ENCODE peak calls at places on chromosome 21, in seven cellular contexts. E is CD8-positive, alpha-beta T cell; V is thyroid gland; K is adrenal gland; X is dorsolateral prefrontal cortex; L is suprapubic skin; M is endothelial cell of umbilical vein. F is an unnamed sample. For H3K27me3, the result is how much of the 10 kb centered on the place peaks cover.

GRCh38 chr21:46268371-46268770 is 17.0 kb downstream of the MCM3AP start:
- DNase-seq in L (no peak), X (no peak), M (no peak), K (no peak), E (no peak), V (no peak), F (no peak)

GRCh38 chr21:37463083-37463780 is 96.7 kb downstream of the DYRK1A start:
- DNase-seq in M (peak), V (no peak), X (no peak), E (no peak), L (no peak), K (no peak), F (no peak)

GRCh38 chr21:46226920-46227599 is 1.5 kb downstream of the LSS start:
- DNase-seq in L (peak), X (peak), V (no peak), M (no peak), E (no peak), K (no peak), F (peak)

GRCh38 chr21:44849616-44850130 is 23.8 kb downstream of the PTTG1IP start:
- DNase-seq in E (no peak), X (no peak), V (no peak), M (no peak), K (no peak), L (no peak), F (no peak)

GRCh38 chr21:31444061-31444460 is 100.0 kb upstream of the TIAM1 start:
- DNase-seq in K (no peak), V (no peak), E (no peak), L (no peak), X (no peak), M (no peak), F (no peak)

GRCh38 chr21:16137106-16137505 is 407.3 kb downstream of the USP25 start:
- DNase-seq in X (no peak), L (no peak), V (no peak), E (no peak), M (no peak), K (no peak), F (no peak)

GRCh38 chr21:44392916-44393315 is 39.5 kb downstream of the TRPM2 start:
- DNase-seq in X (no peak), E (no peak), M (no peak), L (no peak), K (no peak), V (no peak), F (no peak)

GRCh38 chr21:23155281-23155680 is 2157.1 kb downstream of the NCAM2 start:
- DNase-seq in E (no peak), X (no peak), L (no peak), K (no peak), M (no peak), V (no peak), F (no peak)

GRCh38 chr21:44916965-44917364 is 3.7 kb downstream of the ITGB2 start:
- DNase-seq in K (no peak), L (no peak), M (no peak), V (no peak), E (no peak), X (no peak), F (no peak)

GRCh38 chr21:46402421-46402820 is 56.3 kb upstream of the DIP2A start:
- DNase-seq in M (no peak), E (no peak), K (no peak), L (no peak), X (no peak), V (no peak), F (no peak)

GRCh38 chr21:19322360-19322759 is 918.8 kb upstream of the TMPRSS15 start:
- DNase-seq in X (no peak), K (no peak), V (no peak), M (no peak), L (no peak), E (no peak), F (no peak)

GRCh38 chr21:46155514-46156377 is at the start of gene FTCD:
- DNase-seq in V (no peak), M (no peak), X (peak), L (peak), K (peak), E (no peak), F (peak)

GRCh38 chr21:28294046-28294445 is 698.6 kb downstream of the LTN1 start:
- DNase-seq in L (no peak), X (no peak), V (no peak), K (no peak), E (no peak), M (peak), F (no peak)

GRCh38 chr21:28633803-28634572 is 358.7 kb downstream of the LTN1 start:
- DNase-seq in V (no peak), K (no peak), E (no peak), L (no peak), M (peak), X (no peak), F (no peak)

GRCh38 chr21:34771512-34772028 is 102.8 kb downstream of the CLIC6 start:
- DNase-seq in L (no peak), V (no peak), E (no peak), M (peak), X (no peak), K (no peak), F (no peak)

GRCh38 chr21:29181799-29182470 is 51.5 kb downstream of the MAP3K7CL start:
- DNase-seq in L (no peak), V (no peak), M (peak), K (peak), X (no peak), E (no peak), F (peak)

GRCh38 chr21:37984416-37984815 is 68.2 kb upstream of the KCNJ6 start:
- DNase-seq in X (no peak), E (no peak), V (no peak), M (no peak), K (no peak), L (no peak), F (no peak)

GRCh38 chr21:45018131-45019075 is 56.0 kb upstream of the ADARB1 start:
- DNase-seq in K (no peak), L (peak), E (no peak), V (no peak), M (no peak), X (no peak), F (peak)

GRCh38 chr21:45078877-45079281 is 4.5 kb downstream of the ADARB1 start:
- DNase-seq in E (peak), L (no peak), X (no peak), M (no peak), K (no peak), V (no peak), F (no peak)

GRCh38 chr21:33948096-33948950 is 32.7 kb upstream of the ATP5PO start:
- DNase-seq in L (peak), M (peak), V (peak), K (peak), X (peak), E (peak), F (peak)

GRCh38 chr21:26116456-26117011 is 54.0 kb downstream of the APP start:
- DNase-seq in V (peak), X (no peak), E (no peak), L (no peak), K (no peak), M (no peak), F (peak)

GRCh38 chr21:34116569-34116968 is 43.2 kb downstream of the MRPS6 start:
- DNase-seq in X (no peak), E (no peak), L (no peak), V (no peak), M (no peak), K (no peak), F (no peak)

GRCh38 chr21:38646213-38646837 is 148.0 kb upstream of the ERG start:
- DNase-seq in X (no peak), K (no peak), M (no peak), V (no peak), L (no peak), E (no peak), F (no peak)

GRCh38 chr21:29299906-29300546 is 1.3 kb downstream of the BACH1 start:
- DNase-seq in X (no peak), M (peak), L (no peak), E (peak), V (peak), K (peak), F (peak)

GRCh38 chr21:27101533-27101932 is 134.6 kb upstream of the ADAMTS5 start:
- DNase-seq in E (no peak), K (no peak), L (no peak), M (no peak), V (no peak), X (no peak), F (no peak)

GRCh38 chr21:39161064-39161463 is 22.2 kb downstream of the PSMG1 start:
- DNase-seq in L (no peak), M (peak), E (no peak), K (no peak), X (no peak), V (no peak), F (no peak)

GRCh38 chr21:37380349-37381323 is 14.1 kb downstream of the DYRK1A start:
- DNase-seq in M (no peak), E (no peak), K (peak), X (no peak), L (no peak), V (peak), F (peak)

GRCh38 chr21:33975548-33976081 is 60.0 kb upstream of the ATP5PO start:
- DNase-seq in X (no peak), L (no peak), V (no peak), E (peak), M (no peak), K (no peak), F (no peak)

GRCh38 chr21:33686386-33686785 is 44.1 kb downstream of the ITSN1 start:
- DNase-seq in K (no peak), E (no peak), X (no peak), V (no peak), M (no peak), L (no peak), F (no peak)

GRCh38 chr21:32572574-32573420 is 12.5 kb downstream of the TCP10L start:
- DNase-seq in E (no peak), L (no peak), V (no peak), M (no peak), X (no peak), K (no peak), F (peak)

GRCh38 chr21:44259082-44259705 is 2.5 kb downstream of the DNMT3L start:
- DNase-seq in M (no peak), X (no peak), E (no peak), K (no peak), V (no peak), L (no peak), F (no peak)

DNA sequence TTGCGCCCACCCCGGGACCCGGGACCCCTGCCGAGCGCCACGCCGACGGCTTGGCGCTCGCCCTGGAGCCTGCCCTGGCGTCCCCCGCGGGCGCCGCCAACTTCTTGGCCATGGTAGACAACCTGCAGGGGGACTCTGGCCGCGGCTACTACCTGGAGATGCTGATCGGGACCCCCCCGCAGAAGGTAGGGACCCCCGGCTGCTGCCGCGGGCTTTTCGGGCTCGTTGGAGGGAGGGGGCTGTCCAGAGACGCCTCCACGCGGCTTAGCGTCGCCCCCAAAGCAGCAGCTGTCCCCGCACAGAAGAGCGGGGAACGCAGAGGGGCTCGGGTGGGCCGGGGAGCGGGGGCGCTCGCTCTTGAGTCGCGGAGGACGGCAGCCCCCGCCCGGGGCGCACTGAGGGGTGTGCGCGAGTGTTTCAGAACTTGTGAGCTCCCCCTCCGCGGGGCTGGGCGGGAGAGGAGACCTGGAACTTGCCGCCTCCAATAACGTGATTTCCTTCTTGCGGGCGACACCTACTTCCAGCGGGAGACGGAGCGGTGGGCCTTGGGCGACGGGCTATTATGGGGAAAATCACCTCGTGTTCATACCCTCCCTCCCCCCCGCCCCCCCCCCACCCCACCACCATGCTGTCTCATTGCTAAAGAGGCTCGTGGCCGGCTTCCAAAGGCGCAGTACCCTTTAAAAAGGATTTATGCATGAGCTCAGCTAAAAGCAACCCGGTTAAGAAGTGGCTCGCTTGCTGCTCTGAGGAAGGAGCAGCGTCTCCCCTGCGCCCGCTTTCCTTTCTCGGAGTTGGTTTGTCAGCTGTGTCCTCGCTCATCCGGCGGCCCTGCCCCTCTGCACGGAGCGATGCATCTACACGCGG is 664 bp downstream of the BACE2 start:
- DNase-seq in X (peak), V (peak), E (peak), L (peak), M (peak), K (peak), F (peak)
- TF ChIP-seq CTCF in X (no peak), V (no peak), E (no peak), L (no peak), M (no peak), K (no peak), F (no peak)

DNA sequence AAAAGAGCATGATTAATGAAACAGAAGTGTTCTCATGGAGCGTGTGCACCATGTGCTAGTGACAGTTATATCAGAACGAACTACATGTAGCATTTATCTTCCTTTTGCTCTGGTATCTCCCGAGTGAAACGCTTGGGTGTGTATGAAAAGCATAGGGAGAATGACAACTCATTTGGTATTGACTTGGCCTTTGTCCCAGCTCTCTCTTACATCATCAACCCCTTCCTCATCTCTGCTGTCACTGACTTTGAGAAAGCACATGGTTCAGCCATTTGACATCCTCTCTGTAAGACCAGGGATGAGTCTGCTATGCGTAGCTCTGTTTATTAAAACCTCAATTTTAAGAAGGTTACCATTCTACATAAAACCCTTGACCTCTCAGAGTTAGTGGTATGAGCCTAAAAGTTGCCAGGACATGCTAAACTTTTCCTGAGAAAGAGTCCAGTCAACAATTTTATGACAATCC is 201.0 kb downstream of the NRIP1 start:
- DNase-seq in V (no peak), L (no peak), K (no peak), E (no peak), M (no peak), X (no peak), F (no peak)
- H3K27me3 ChIP-seq in V (under half), L (under half), K (under half), E (under half), M (under half), X (under half), F (under half)

DNA sequence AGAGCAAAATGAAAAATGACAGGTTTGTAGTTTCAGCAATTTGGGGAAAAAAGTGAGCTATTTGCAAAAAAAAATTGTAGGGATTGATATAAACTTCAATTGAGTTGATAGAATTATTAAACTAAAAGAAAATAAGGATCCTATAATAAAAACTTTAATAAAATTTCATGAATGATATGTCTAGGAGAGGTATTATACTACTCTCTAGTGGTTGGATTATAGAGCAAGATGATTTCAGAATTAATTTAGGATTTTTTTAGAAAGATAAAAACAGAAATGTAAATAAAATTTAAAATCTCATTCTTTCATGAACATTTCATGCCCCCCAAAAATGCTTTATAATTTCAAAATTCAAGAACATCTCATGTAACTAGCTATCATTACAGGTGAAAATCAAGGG is 430.4 kb downstream of the DSCAM start:
- DNase-seq in K (no peak), M (no peak), L (no peak), V (no peak), E (no peak), X (no peak), F (no peak)
- TF ChIP-seq CTCF in K (no peak), M (no peak), L (no peak), V (no peak), E (no peak), X (no peak), F (no peak)

DNA sequence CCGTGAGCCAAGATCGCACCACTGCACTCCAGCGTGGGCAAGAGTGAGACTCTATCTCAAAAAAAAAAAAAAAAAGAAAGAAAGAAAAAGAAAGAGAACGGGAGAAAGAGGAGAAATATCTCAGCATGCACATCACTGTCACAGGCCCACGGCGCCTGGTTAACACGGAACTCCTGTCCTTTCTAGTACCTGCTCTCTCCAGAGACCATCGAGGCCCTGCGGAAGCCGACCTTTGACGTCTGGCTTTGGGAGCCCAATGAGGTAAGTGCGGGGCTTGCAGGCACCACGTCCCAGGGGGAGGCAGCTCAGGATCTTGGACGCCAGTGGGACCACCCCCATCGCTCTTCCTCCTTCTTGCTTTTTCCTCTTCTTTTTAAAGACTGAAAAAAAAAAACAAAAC is 100.4 kb downstream of the PDE9A start:
- DNase-seq in K (no peak), M (no peak), V (no peak), L (no peak), X (no peak), E (no peak), F (no peak)
- H3K27me3 ChIP-seq in K (under half), M (under half), V (under half), L (under half), X (under half), E (under half), F (under half)

F was measured in body of pancreas.